ENCODE peak calls at places on chromosomes 7 and 10, in nine cellular contexts. X is neural progenitor cell, Y is mesendoderm, P is PC-9, U is DND-41, K is Karpas-422, B is OCI-LY7, G is endothelial cell of umbilical vein, Q is mammary epithelial cell. I is an unnamed sample. For H3K79me2, the result is how much of the 10 kb centered on the place peaks cover.

GRCh38 chr10:78413294-78414055 is 379.8 kb downstream of the RPS24 start:
- DNase-seq in P (no peak), K (no peak), Y (no peak), B (no peak), U (no peak), G (no peak), X (no peak), Q (no peak), I (peak)

GRCh38 chr10:71038921-71039320 is 150.6 kb upstream of the PCBD1 start:
- DNase-seq in X (no peak), B (no peak), Y (no peak), Q (no peak), G (no peak), U (no peak), P (no peak), K (no peak), I (no peak)

GRCh38 chr7:150338166-150338829 is 3.1 kb downstream of the RARRES2 start:
- DNase-seq in U (no peak), G (no peak), B (no peak), Y (no peak), Q (no peak), X (no peak), P (no peak), K (no peak), I (no peak)

GRCh38 chr7:95730493-95731280 is 41.7 kb upstream of the DYNC1I1 start:
- DNase-seq in B (no peak), P (no peak), Y (no peak), G (no peak), Q (no peak), X (no peak), U (no peak), K (no peak), I (no peak)

GRCh38 chr7:43872401-43873165 is 3.3 kb upstream of the MRPS24 start:
- DNase-seq in B (no peak), K (no peak), G (no peak), P (peak), Q (peak), U (no peak), X (no peak), Y (peak), I (peak)

GRCh38 chr10:91514025-91514424 is 103.9 kb downstream of the HECTD2 start:
- DNase-seq in Y (no peak), Q (no peak), P (no peak), U (no peak), X (no peak), B (no peak), G (no peak), K (no peak), I (peak)

GRCh38 chr7:114530074-114530611 is 115.5 kb downstream of the FOXP2 start:
- DNase-seq in G (no peak), U (no peak), Y (no peak), B (no peak), Q (no peak), P (no peak), K (no peak), X (no peak), I (peak)

GRCh38 chr7:95595825-95596182 is 512 bp downstream of the PDK4 start:
- DNase-seq in U (no peak), Y (no peak), X (no peak), K (no peak), G (no peak), Q (no peak), B (no peak), P (no peak), I (no peak)

GRCh38 chr10:99996934-99997648 is 12.7 kb downstream of the DNMBP start:
- DNase-seq in K (peak), X (no peak), U (no peak), G (peak), Y (peak), P (no peak), B (no peak), Q (no peak), I (no peak)

GRCh38 chr7:107998150-107998549 is 4.8 kb downstream of the LAMB1 start:
- DNase-seq in G (no peak), X (no peak), B (no peak), Y (no peak), U (no peak), Q (peak), P (no peak), K (no peak), I (peak)

GRCh38 chr10:110737886-110738634 is 93.9 kb downstream of the RBM20 start:
- DNase-seq in X (no peak), Y (no peak), P (no peak), Q (no peak), K (no peak), U (no peak), G (no peak), B (no peak), I (peak)

GRCh38 chr10:127044191-127044590 is 139.0 kb downstream of the DOCK1 start:
- DNase-seq in X (no peak), Y (no peak), K (no peak), Q (peak), B (no peak), P (no peak), U (no peak), G (no peak), I (no peak)

GRCh38 chr10:123021517-123021916 is 12.7 kb downstream of the ACADSB start:
- DNase-seq in X (no peak), Y (no peak), Q (no peak), B (peak), K (peak), G (peak), P (no peak), U (no peak), I (no peak)
- H3K79me2 ChIP-seq in X (under half), Y (under half), Q (under half), B (under half), K (under half), G (under half), P (under half), U (under half), I (under half)

GRCh38 chr10:97643586-97643985 is 3.1 kb downstream of the PI4K2A start:
- DNase-seq in X (no peak), B (no peak), P (no peak), Y (no peak), G (no peak), Q (no peak), U (no peak), K (no peak), I (no peak)

GRCh38 chr10:97648557-97649404 is 8.3 kb downstream of the PI4K2A start:
- DNase-seq in X (no peak), U (no peak), P (peak), G (peak), Q (peak), K (no peak), B (no peak), Y (peak), I (peak)

GRCh38 chr10:97640868-97641811 is 669 bp downstream of the PI4K2A start:
- DNase-seq in G (peak), Y (peak), U (peak), X (peak), P (no peak), Q (peak), K (peak), B (peak), I (peak)

GRCh38 chr10:97647556-97647955 is 7.1 kb downstream of the PI4K2A start:
- DNase-seq in P (no peak), Q (peak), U (no peak), K (no peak), G (no peak), B (no peak), X (peak), Y (no peak), I (peak)

GRCh38 chr10:97644961-97645360 is 4.5 kb downstream of the PI4K2A start:
- DNase-seq in U (no peak), Y (no peak), X (no peak), K (no peak), B (no peak), Q (no peak), P (no peak), G (no peak), I (no peak)
- H3K79me2 ChIP-seq in U (half or more), Y (under half), X (half or more), K (under half), B (under half), Q (half or more), P (half or more), G (under half), I (half or more)

GRCh38 chr10:35449944-35450343 is 113.6 kb downstream of the CCNY start:
- DNase-seq in P (no peak), B (no peak), G (no peak), X (no peak), U (no peak), Q (no peak), K (no peak), Y (no peak), I (no peak)
- H3K79me2 ChIP-seq in P (half or more), B (under half), G (half or more), X (half or more), U (half or more), Q (half or more), K (under half), Y (under half), I (half or more)

GRCh38 chr10:96229568-96230030 is 41.8 kb downstream of the BLNK start:
- DNase-seq in X (peak), Y (peak), U (peak), Q (peak), P (peak), B (peak), K (peak), G (peak), I (peak)
- H3K79me2 ChIP-seq in X (under half), Y (under half), U (under half), Q (under half), P (under half), B (under half), K (under half), G (under half), I (under half)

GRCh38 chr10:32163076-32163773 is 107.0 kb upstream of the KIF5B start:
- DNase-seq in U (no peak), Q (no peak), Y (no peak), P (no peak), B (no peak), G (no peak), K (no peak), X (no peak), I (no peak)
- H3K79me2 ChIP-seq in U (under half), Q (under half), Y (under half), P (under half), B (under half), G (under half), K (under half), X (under half), I (under half)

GRCh38 chr7:116138202-116138801 is 72.0 kb upstream of the TES start:
- DNase-seq in G (peak), P (peak), U (peak), Q (peak), K (peak), Y (peak), B (peak), X (peak), I (peak)
- H3K79me2 ChIP-seq in G (under half), P (under half), U (half or more), Q (under half), K (under half), Y (under half), B (under half), X (under half), I (under half)

I was measured in astrocyte.